ENCODE peak calls at places on chromosomes 1 and 21, in four cellular contexts. One of them, this sample, is unnamed.

GRCh38 chr1:14255711-14256110 is 342.8 kb upstream of the KAZN start:
- DNase-seq in lower lobe of right lung: no peak
- DNase-seq in uterus: no peak
- DNase-seq in thyroid gland: no peak
- DNase-seq in this sample: no peak

GRCh38 chr1:169590932-169591331 is 4.7 kb upstream of the F5 start:
- DNase-seq in thyroid gland: no peak
- DNase-seq in uterus: no peak
- DNase-seq in lower lobe of right lung: no peak
- DNase-seq in this sample: no peak

GRCh38 chr1:54488831-54489626 is 59.0 kb upstream of the ACOT11 start:
- DNase-seq in uterus: peak
- DNase-seq in thyroid gland: peak
- DNase-seq in lower lobe of right lung: peak
- DNase-seq in this sample: peak

GRCh38 chr1:155909894-155910293 is 1.3 kb downstream of the RIT1 start:
- DNase-seq in uterus: no peak
- DNase-seq in lower lobe of right lung: no peak
- DNase-seq in thyroid gland: no peak
- DNase-seq in this sample: peak

GRCh38 chr1:165854101-165854845 is 26.9 kb downstream of the UCK2 start:
- DNase-seq in lower lobe of right lung: no peak
- DNase-seq in thyroid gland: no peak
- DNase-seq in uterus: no peak
- DNase-seq in this sample: peak

GRCh38 chr1:33380811-33381210 is 50.1 kb downstream of the PHC2 start:
- DNase-seq in lower lobe of right lung: no peak
- DNase-seq in thyroid gland: no peak
- DNase-seq in uterus: no peak
- DNase-seq in this sample: no peak

GRCh38 chr21:44529503-44530125 is 10.4 kb downstream of the KRTAP10-1 start:
- DNase-seq in thyroid gland: no peak
- DNase-seq in uterus: peak
- DNase-seq in lower lobe of right lung: no peak
- DNase-seq in this sample: peak

GRCh38 chr1:180580237-180580636 is 21.5 kb downstream of the OVAAL start:
- DNase-seq in thyroid gland: peak
- DNase-seq in lower lobe of right lung: no peak
- DNase-seq in uterus: no peak
- DNase-seq in this sample: no peak

GRCh38 chr1:230073371-230074035 is 6.5 kb downstream of the GALNT2 start:
- DNase-seq in thyroid gland: no peak
- DNase-seq in lower lobe of right lung: no peak
- DNase-seq in uterus: no peak
- DNase-seq in this sample: peak

GRCh38 chr21:34881421-34881820 is 167.7 kb downstream of the RUNX1 start:
- DNase-seq in uterus: no peak
- DNase-seq in lower lobe of right lung: no peak
- DNase-seq in thyroid gland: no peak
- DNase-seq in this sample: peak

GRCh38 chr1:17090844-17091243 is 28.4 kb downstream of the PADI2 start:
- DNase-seq in uterus: no peak
- DNase-seq in lower lobe of right lung: no peak
- DNase-seq in thyroid gland: no peak
- DNase-seq in this sample: peak

GRCh38 chr1:225689882-225690459 is 37.0 kb upstream of the ENAH start:
- DNase-seq in uterus: no peak
- DNase-seq in thyroid gland: no peak
- DNase-seq in lower lobe of right lung: no peak
- DNase-seq in this sample: no peak

GRCh38 chr1:22120469-22120790 is 22.5 kb downstream of the WNT4 start:
- DNase-seq in lower lobe of right lung: no peak
- DNase-seq in thyroid gland: no peak
- DNase-seq in uterus: no peak
- DNase-seq in this sample: peak

GRCh38 chr21:42145569-42146250 is 73.2 kb upstream of the ABCG1 start:
- DNase-seq in lower lobe of right lung: peak
- DNase-seq in uterus: peak
- DNase-seq in thyroid gland: peak
- DNase-seq in this sample: peak

GRCh38 chr21:41068411-41069304 is 99.3 kb upstream of the BACE2 start:
- DNase-seq in uterus: peak
- DNase-seq in thyroid gland: peak
- DNase-seq in lower lobe of right lung: peak
- DNase-seq in this sample: peak

GRCh38 chr1:227958617-227959324 is 11.0 kb upstream of the WNT9A start:
- DNase-seq in uterus: no peak
- DNase-seq in thyroid gland: no peak
- DNase-seq in lower lobe of right lung: no peak
- DNase-seq in this sample: peak

GRCh38 chr1:68958957-68959356 is 462.1 kb upstream of the DEPDC1 start:
- DNase-seq in uterus: no peak
- DNase-seq in lower lobe of right lung: no peak
- DNase-seq in thyroid gland: no peak
- DNase-seq in this sample: no peak

GRCh38 chr1:224670506-224670905 is 54.4 kb downstream of the CNIH3 start:
- DNase-seq in uterus: no peak
- DNase-seq in thyroid gland: no peak
- DNase-seq in lower lobe of right lung: no peak
- DNase-seq in this sample: no peak

GRCh38 chr21:16522512-16522911 is 792.7 kb downstream of the USP25 start:
- DNase-seq in lower lobe of right lung: no peak
- DNase-seq in uterus: no peak
- DNase-seq in thyroid gland: no peak
- DNase-seq in this sample: no peak

GRCh38 chr1:36591278-36591677 is 108.6 kb upstream of the CSF3R start:
- DNase-seq in thyroid gland: no peak
- DNase-seq in lower lobe of right lung: peak
- DNase-seq in uterus: no peak
- DNase-seq in this sample: no peak

GRCh38 chr1:111110197-111110899 is 29.5 kb downstream of the DRAM2 start:
- DNase-seq in lower lobe of right lung: no peak
- DNase-seq in thyroid gland: no peak
- DNase-seq in uterus: no peak
- DNase-seq in this sample: no peak

GRCh38 chr21:34202553-34203332 is 129.4 kb downstream of the MRPS6 start:
- DNase-seq in lower lobe of right lung: peak
- DNase-seq in thyroid gland: peak
- DNase-seq in uterus: peak
- DNase-seq in this sample: no peak

GRCh38 chr1:165666152-165666551 is 32.2 kb downstream of the ALDH9A1 start:
- DNase-seq in lower lobe of right lung: no peak
- DNase-seq in uterus: no peak
- DNase-seq in thyroid gland: peak
- DNase-seq in this sample: no peak

GRCh38 chr1:55155522-55155921 is 59.6 kb downstream of the USP24 start:
- DNase-seq in uterus: no peak
- DNase-seq in lower lobe of right lung: peak
- DNase-seq in thyroid gland: no peak
- DNase-seq in this sample: no peak

GRCh38 chr21:34031835-34032370 is 41.5 kb upstream of the MRPS6 start:
- DNase-seq in lower lobe of right lung: no peak
- DNase-seq in uterus: no peak
- DNase-seq in thyroid gland: no peak
- DNase-seq in this sample: no peak

GRCh38 chr21:44867464-44867863 is 6.0 kb downstream of the PTTG1IP start:
- DNase-seq in uterus: no peak
- DNase-seq in thyroid gland: no peak
- DNase-seq in lower lobe of right lung: no peak
- DNase-seq in this sample: peak

GRCh38 chr1:110133436-110133835 is 16.9 kb upstream of the SLC6A17 start:
- DNase-seq in thyroid gland: no peak
- DNase-seq in uterus: no peak
- DNase-seq in lower lobe of right lung: no peak
- DNase-seq in this sample: no peak

GRCh38 chr1:6302568-6302967 is 41.7 kb upstream of the GPR153 start:
- DNase-seq in uterus: no peak
- DNase-seq in lower lobe of right lung: no peak
- DNase-seq in thyroid gland: no peak
- DNase-seq in this sample: no peak

GRCh38 chr1:61655453-61655852 is 69.5 kb downstream of the TM2D1 start:
- DNase-seq in uterus: no peak
- DNase-seq in lower lobe of right lung: no peak
- DNase-seq in thyroid gland: no peak
- DNase-seq in this sample: no peak

GRCh38 chr1:180863158-180863775 is 49.4 kb upstream of the KIAA1614 start:
- DNase-seq in uterus: peak
- DNase-seq in lower lobe of right lung: no peak
- DNase-seq in thyroid gland: no peak
- DNase-seq in this sample: peak

GRCh38 chr1:245687636-245688535 is 533.1 kb downstream of the KIF26B start:
- DNase-seq in uterus: no peak
- DNase-seq in lower lobe of right lung: peak
- DNase-seq in thyroid gland: peak
- DNase-seq in this sample: peak

DNA sequence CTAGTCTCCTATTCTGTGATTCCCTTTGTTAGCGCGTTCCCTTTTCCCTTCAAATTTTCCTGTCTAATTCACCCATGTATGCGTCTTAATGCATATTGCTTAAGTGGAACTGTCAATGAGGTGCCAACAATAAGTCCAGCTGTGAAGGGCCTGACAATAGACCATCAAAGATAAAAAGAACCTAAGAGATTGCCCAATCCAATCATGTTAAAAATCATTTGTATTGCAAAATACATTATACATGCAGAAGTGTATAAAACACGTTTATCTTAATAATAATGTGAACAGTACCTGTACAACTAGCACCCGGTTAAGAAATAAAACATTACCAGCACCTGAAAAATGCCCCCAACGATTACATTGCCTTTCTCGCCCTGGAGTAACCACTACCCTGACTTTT is 743 bp upstream of the SPATA6 start:
- DNase-seq in thyroid gland: no peak
- DNase-seq in uterus: no peak
- DNase-seq in lower lobe of right lung: no peak
- DNase-seq in this sample: no peak
- H3K27ac ChIP-seq in thyroid gland: peak
- H3K27ac ChIP-seq in uterus: peak
- H3K27ac ChIP-seq in lower lobe of right lung: peak
- H3K27ac ChIP-seq in this sample: peak

DNA sequence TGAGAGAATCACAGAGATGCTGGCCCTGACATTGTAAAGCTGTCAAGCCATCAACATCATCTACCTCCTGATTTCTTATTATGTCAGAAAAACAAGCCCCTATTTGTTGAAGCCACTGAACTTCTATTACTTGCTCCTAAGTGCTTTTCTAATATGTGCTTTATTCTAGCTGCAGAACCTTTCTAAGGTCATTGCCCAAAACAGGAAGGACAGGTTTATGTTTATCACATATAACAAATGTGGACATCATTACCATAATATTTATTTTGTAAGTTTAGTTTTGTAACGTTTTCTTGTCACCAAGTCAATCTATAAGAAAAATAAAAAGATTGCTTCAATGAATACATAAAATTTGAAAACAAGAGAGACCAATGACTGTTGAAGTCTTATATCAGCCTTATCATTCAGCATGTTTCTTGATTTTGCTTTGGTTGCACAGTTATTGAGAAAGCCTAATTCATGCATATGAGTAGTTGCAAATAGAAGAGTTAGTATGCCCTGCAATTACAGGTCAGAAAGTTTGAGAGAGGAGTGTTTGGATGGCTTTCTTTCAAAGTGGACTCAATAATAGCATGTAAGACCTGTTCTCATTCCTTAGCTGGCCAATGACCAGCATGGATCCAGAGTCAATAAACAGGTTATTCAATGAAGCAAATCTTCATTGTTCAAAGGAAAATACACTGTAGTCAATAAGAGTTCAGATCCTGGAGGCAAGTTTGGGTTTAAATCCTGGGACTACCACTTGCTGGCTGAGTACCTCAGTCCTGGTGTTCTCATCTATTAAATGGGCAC is 84.1 kb downstream of the MAB21L3 start:
- DNase-seq in thyroid gland: no peak
- DNase-seq in lower lobe of right lung: no peak
- DNase-seq in uterus: no peak
- DNase-seq in this sample: no peak
- H3K4me3 ChIP-seq in thyroid gland: no peak
- H3K4me3 ChIP-seq in lower lobe of right lung: no peak
- H3K4me3 ChIP-seq in uterus: no peak
- H3K4me3 ChIP-seq in this sample: no peak

GRCh38 chr1:223242971-223243370 is 99.9 kb upstream of the TLR5 start:
- DNase-seq in thyroid gland: no peak
- DNase-seq in lower lobe of right lung: no peak
- DNase-seq in uterus: no peak
- DNase-seq in this sample: no peak

GRCh38 chr1:223242382-223242955 is 99.4 kb upstream of the TLR5 start:
- DNase-seq in uterus: no peak
- DNase-seq in thyroid gland: no peak
- DNase-seq in lower lobe of right lung: no peak
- DNase-seq in this sample: no peak

GRCh38 chr1:223244366-223245103 is 101.5 kb upstream of the TLR5 start:
- DNase-seq in lower lobe of right lung: no peak
- DNase-seq in thyroid gland: no peak
- DNase-seq in uterus: no peak
- DNase-seq in this sample: no peak

GRCh38 chr1:223245411-223245810 is 102.4 kb upstream of the TLR5 start:
- DNase-seq in uterus: no peak
- DNase-seq in lower lobe of right lung: no peak
- DNase-seq in thyroid gland: no peak
- DNase-seq in this sample: no peak

GRCh38 chr1:223243441-223244050 is 100.5 kb upstream of the TLR5 start:
- DNase-seq in lower lobe of right lung: no peak
- DNase-seq in uterus: no peak
- DNase-seq in thyroid gland: no peak
- DNase-seq in this sample: no peak
- H3K27ac ChIP-seq in lower lobe of right lung: no peak
- H3K27ac ChIP-seq in uterus: no peak
- H3K27ac ChIP-seq in thyroid gland: no peak
- H3K27ac ChIP-seq in this sample: no peak

GRCh38 chr1:177171536-177172123 is 872 bp downstream of the BRINP2 start:
- DNase-seq in uterus: no peak
- DNase-seq in lower lobe of right lung: no peak
- DNase-seq in thyroid gland: no peak
- DNase-seq in this sample: peak
- H3K4me3 ChIP-seq in uterus: no peak
- H3K4me3 ChIP-seq in lower lobe of right lung: peak
- H3K4me3 ChIP-seq in thyroid gland: no peak
- H3K4me3 ChIP-seq in this sample: peak

GRCh38 chr1:221732052-221732451 is 9.8 kb downstream of the DUSP10 start:
- DNase-seq in thyroid gland: no peak
- DNase-seq in lower lobe of right lung: no peak
- DNase-seq in uterus: no peak
- DNase-seq in this sample: no peak

GRCh38 chr1:221729771-221730170 is 12.1 kb downstream of the DUSP10 start:
- DNase-seq in thyroid gland: no peak
- DNase-seq in lower lobe of right lung: no peak
- DNase-seq in uterus: no peak
- DNase-seq in this sample: no peak

GRCh38 chr1:221736714-221737113 is 5.2 kb downstream of the DUSP10 start:
- DNase-seq in uterus: no peak
- DNase-seq in thyroid gland: no peak
- DNase-seq in lower lobe of right lung: no peak
- DNase-seq in this sample: no peak

GRCh38 chr1:221735976-221736375 is 5.9 kb downstream of the DUSP10 start:
- DNase-seq in thyroid gland: no peak
- DNase-seq in lower lobe of right lung: no peak
- DNase-seq in uterus: no peak
- DNase-seq in this sample: no peak

GRCh38 chr1:221734187-221734586 is 7.7 kb downstream of the DUSP10 start:
- DNase-seq in lower lobe of right lung: no peak
- DNase-seq in uterus: no peak
- DNase-seq in thyroid gland: no peak
- DNase-seq in this sample: no peak
- H3K27ac ChIP-seq in lower lobe of right lung: no peak
- H3K27ac ChIP-seq in uterus: no peak
- H3K27ac ChIP-seq in thyroid gland: no peak
- H3K27ac ChIP-seq in this sample: no peak

This sample was measured in osteoblast.